ENCODE peak calls at places on chromosomes 12 and 14, in ten cellular contexts. One of them, this sample, is unnamed.

GRCh38 chr12:51863363-51863920 is 14.9 kb upstream of the FIGNL2 start:
- DNase-seq in pancreas: no peak
- DNase-seq in Peyer's patch: no peak
- DNase-seq in neural progenitor cell: peak; percentile 78
- DNase-seq in endodermal cell: peak; percentile 85
- DNase-seq in right lobe of liver: no peak
- DNase-seq in heart right ventricle: no peak
- DNase-seq in lung: no peak
- DNase-seq in cardiac muscle cell: peak; percentile 21
- DNase-seq in tibial nerve: no peak
- DNase-seq in this sample: no peak

GRCh38 chr14:73467377-73467776 is 9.0 kb upstream of the NUMB start:
- DNase-seq in pancreas: no peak
- DNase-seq in Peyer's patch: no peak
- DNase-seq in neural progenitor cell: no peak
- DNase-seq in endodermal cell: no peak
- DNase-seq in right lobe of liver: no peak
- DNase-seq in heart right ventricle: no peak
- DNase-seq in lung: no peak
- DNase-seq in cardiac muscle cell: peak; percentile 74
- DNase-seq in tibial nerve: no peak
- DNase-seq in this sample: no peak

GRCh38 chr14:80713076-80713850 is 228.3 kb downstream of the CEP128 start:
- DNase-seq in pancreas: no peak
- DNase-seq in Peyer's patch: no peak
- DNase-seq in neural progenitor cell: no peak
- DNase-seq in endodermal cell: no peak
- DNase-seq in right lobe of liver: no peak
- DNase-seq in heart right ventricle: no peak
- DNase-seq in lung: no peak
- DNase-seq in cardiac muscle cell: no peak
- DNase-seq in tibial nerve: no peak
- DNase-seq in this sample: no peak

GRCh38 chr12:124651508-124652273 is 84.3 kb upstream of the NCOR2 start:
- DNase-seq in pancreas: no peak
- DNase-seq in Peyer's patch: no peak
- DNase-seq in neural progenitor cell: no peak
- DNase-seq in endodermal cell: no peak
- DNase-seq in right lobe of liver: no peak
- DNase-seq in heart right ventricle: no peak
- DNase-seq in lung: no peak
- DNase-seq in cardiac muscle cell: no peak
- DNase-seq in tibial nerve: no peak
- DNase-seq in this sample: no peak

GRCh38 chr12:98582093-98582492 is 11.4 kb upstream of the SLC25A3 start:
- DNase-seq in pancreas: no peak
- DNase-seq in Peyer's patch: no peak
- DNase-seq in neural progenitor cell: no peak
- DNase-seq in endodermal cell: no peak
- DNase-seq in right lobe of liver: no peak
- DNase-seq in heart right ventricle: no peak
- DNase-seq in lung: no peak
- DNase-seq in cardiac muscle cell: peak; percentile 20
- DNase-seq in tibial nerve: no peak
- DNase-seq in this sample: no peak

GRCh38 chr14:52711666-52712065 is 4.7 kb downstream of the PSMC6 start:
- DNase-seq in pancreas: no peak
- DNase-seq in Peyer's patch: no peak
- DNase-seq in neural progenitor cell: no peak
- DNase-seq in endodermal cell: no peak
- DNase-seq in right lobe of liver: no peak
- DNase-seq in heart right ventricle: no peak
- DNase-seq in lung: no peak
- DNase-seq in cardiac muscle cell: no peak
- DNase-seq in tibial nerve: no peak
- DNase-seq in this sample: no peak

GRCh38 chr12:76611533-76611932 is 52.0 kb upstream of the OSBPL8 start:
- DNase-seq in pancreas: no peak
- DNase-seq in Peyer's patch: no peak
- DNase-seq in neural progenitor cell: no peak
- DNase-seq in endodermal cell: no peak
- DNase-seq in right lobe of liver: no peak
- DNase-seq in heart right ventricle: no peak
- DNase-seq in lung: no peak
- DNase-seq in cardiac muscle cell: peak; percentile 77
- DNase-seq in tibial nerve: no peak
- DNase-seq in this sample: no peak

GRCh38 chr12:26122681-26123481 is 2.0 kb downstream of the BHLHE41 start:
- DNase-seq in pancreas: peak; percentile 62
- DNase-seq in Peyer's patch: peak; percentile 85
- DNase-seq in neural progenitor cell: peak; percentile 78
- DNase-seq in endodermal cell: peak; percentile 80
- DNase-seq in right lobe of liver: peak; percentile 51
- DNase-seq in heart right ventricle: peak; percentile 50
- DNase-seq in lung: peak; percentile 51
- DNase-seq in cardiac muscle cell: peak; percentile 82
- DNase-seq in tibial nerve: peak; percentile 88
- DNase-seq in this sample: peak; percentile 53

GRCh38 chr14:68173227-68173972 is 353.8 kb downstream of the RAD51B start:
- DNase-seq in pancreas: no peak
- DNase-seq in Peyer's patch: no peak
- DNase-seq in neural progenitor cell: no peak
- DNase-seq in endodermal cell: no peak
- DNase-seq in right lobe of liver: no peak
- DNase-seq in heart right ventricle: no peak
- DNase-seq in lung: no peak
- DNase-seq in cardiac muscle cell: no peak
- DNase-seq in tibial nerve: no peak
- DNase-seq in this sample: no peak

GRCh38 chr14:73771848-73772705 is 57.9 kb upstream of the PNMA1 start:
- DNase-seq in pancreas: peak; percentile 89
- DNase-seq in Peyer's patch: peak; percentile 94
- DNase-seq in neural progenitor cell: peak; percentile 44
- DNase-seq in endodermal cell: peak; percentile 96
- DNase-seq in right lobe of liver: peak; percentile 79
- DNase-seq in heart right ventricle: no peak
- DNase-seq in lung: no peak
- DNase-seq in cardiac muscle cell: peak; percentile 82
- DNase-seq in tibial nerve: no peak
- DNase-seq in this sample: no peak

GRCh38 chr14:81435578-81436295 is 35.6 kb upstream of the STON2 start:
- DNase-seq in pancreas: peak; percentile 61
- DNase-seq in Peyer's patch: peak; percentile 55
- DNase-seq in neural progenitor cell: peak; percentile 88
- DNase-seq in endodermal cell: peak; percentile 90
- DNase-seq in right lobe of liver: peak; percentile 63
- DNase-seq in heart right ventricle: peak; percentile 48
- DNase-seq in lung: peak; percentile 55
- DNase-seq in cardiac muscle cell: peak; percentile 35
- DNase-seq in tibial nerve: no peak
- DNase-seq in this sample: peak; percentile 40

GRCh38 chr14:81637639-81638038 is 104.0 kb upstream of the SEL1L start:
- DNase-seq in pancreas: no peak
- DNase-seq in Peyer's patch: no peak
- DNase-seq in neural progenitor cell: no peak
- DNase-seq in endodermal cell: no peak
- DNase-seq in right lobe of liver: no peak
- DNase-seq in heart right ventricle: no peak
- DNase-seq in lung: no peak
- DNase-seq in cardiac muscle cell: no peak
- DNase-seq in tibial nerve: no peak
- DNase-seq in this sample: no peak

GRCh38 chr12:106226884-106227640 is 20.8 kb downstream of the CKAP4 start:
- DNase-seq in pancreas: no peak
- DNase-seq in Peyer's patch: no peak
- DNase-seq in neural progenitor cell: peak; percentile 72
- DNase-seq in endodermal cell: peak; percentile 79
- DNase-seq in right lobe of liver: no peak
- DNase-seq in heart right ventricle: no peak
- DNase-seq in lung: no peak
- DNase-seq in cardiac muscle cell: peak; percentile 74
- DNase-seq in tibial nerve: peak; percentile 57
- DNase-seq in this sample: peak; percentile 8

GRCh38 chr12:124695861-124696260 is 128.4 kb upstream of the NCOR2 start:
- DNase-seq in pancreas: no peak
- DNase-seq in Peyer's patch: no peak
- DNase-seq in neural progenitor cell: peak; percentile 47
- DNase-seq in endodermal cell: peak; percentile 85
- DNase-seq in right lobe of liver: no peak
- DNase-seq in heart right ventricle: no peak
- DNase-seq in lung: no peak
- DNase-seq in cardiac muscle cell: no peak
- DNase-seq in tibial nerve: no peak
- DNase-seq in this sample: no peak

GRCh38 chr12:31773867-31774266 is 45.0 kb upstream of the AMN1 start:
- DNase-seq in pancreas: no peak
- DNase-seq in Peyer's patch: no peak
- DNase-seq in neural progenitor cell: no peak
- DNase-seq in endodermal cell: no peak
- DNase-seq in right lobe of liver: no peak
- DNase-seq in heart right ventricle: no peak
- DNase-seq in lung: no peak
- DNase-seq in cardiac muscle cell: peak; percentile 55
- DNase-seq in tibial nerve: no peak
- DNase-seq in this sample: no peak

GRCh38 chr14:102020058-102020971 is 55.9 kb downstream of the DYNC1H1 start:
- DNase-seq in pancreas: no peak
- DNase-seq in Peyer's patch: no peak
- DNase-seq in neural progenitor cell: no peak
- DNase-seq in endodermal cell: no peak
- DNase-seq in right lobe of liver: no peak
- DNase-seq in heart right ventricle: no peak
- DNase-seq in lung: no peak
- DNase-seq in cardiac muscle cell: peak; percentile 6
- DNase-seq in tibial nerve: no peak
- DNase-seq in this sample: no peak
- H3K27ac ChIP-seq in pancreas: no peak overlapping the region
- H3K27ac ChIP-seq in Peyer's patch: no peak overlapping the region
- H3K27ac ChIP-seq in neural progenitor cell: no peak overlapping the region
- H3K27ac ChIP-seq in endodermal cell: no peak overlapping the region
- H3K27ac ChIP-seq in right lobe of liver: no peak overlapping the region
- H3K27ac ChIP-seq in heart right ventricle: no peak overlapping the region
- H3K27ac ChIP-seq in lung: no peak overlapping the region
- H3K27ac ChIP-seq in cardiac muscle cell: no peak overlapping the region
- H3K27ac ChIP-seq in tibial nerve: no peak overlapping the region
- H3K27ac ChIP-seq in this sample: no peak overlapping the region

GRCh38 chr12:53591301-53592206 is 34.6 kb downstream of the ATF7 start:
- DNase-seq in pancreas: no peak
- DNase-seq in Peyer's patch: peak; percentile 36
- DNase-seq in neural progenitor cell: peak; percentile 20
- DNase-seq in endodermal cell: no peak
- DNase-seq in right lobe of liver: no peak
- DNase-seq in heart right ventricle: no peak
- DNase-seq in lung: no peak
- DNase-seq in cardiac muscle cell: no peak
- DNase-seq in tibial nerve: no peak
- DNase-seq in this sample: peak; percentile 14
- H3K27ac ChIP-seq in pancreas: peak overlapping the region; percentile 35
- H3K27ac ChIP-seq in Peyer's patch: peak overlapping the region; percentile 1
- H3K27ac ChIP-seq in neural progenitor cell: peak overlapping the region; percentile 68
- H3K27ac ChIP-seq in endodermal cell: peak overlapping the region; percentile 3
- H3K27ac ChIP-seq in right lobe of liver: peak overlapping the region; percentile 16
- H3K27ac ChIP-seq in heart right ventricle: peak overlapping the region; percentile 55
- H3K27ac ChIP-seq in lung: peak overlapping the region; percentile 73
- H3K27ac ChIP-seq in cardiac muscle cell: peak overlapping the region; percentile 87
- H3K27ac ChIP-seq in tibial nerve: peak overlapping the region; percentile 6
- H3K27ac ChIP-seq in this sample: peak overlapping the region; percentile 89

GRCh38 chr12:57936513-57936883 is 4.9 kb upstream of the ATP23 start:
- DNase-seq in pancreas: no peak
- DNase-seq in Peyer's patch: no peak
- DNase-seq in neural progenitor cell: no peak
- DNase-seq in endodermal cell: no peak
- DNase-seq in right lobe of liver: no peak
- DNase-seq in heart right ventricle: no peak
- DNase-seq in lung: no peak
- DNase-seq in cardiac muscle cell: no peak
- DNase-seq in tibial nerve: no peak
- DNase-seq in this sample: no peak

GRCh38 chr12:57934804-57935203 is 6.6 kb upstream of the ATP23 start:
- DNase-seq in pancreas: no peak
- DNase-seq in Peyer's patch: no peak
- DNase-seq in neural progenitor cell: no peak
- DNase-seq in endodermal cell: no peak
- DNase-seq in right lobe of liver: no peak
- DNase-seq in heart right ventricle: no peak
- DNase-seq in lung: no peak
- DNase-seq in cardiac muscle cell: no peak
- DNase-seq in tibial nerve: no peak
- DNase-seq in this sample: no peak

GRCh38 chr12:57939291-57939690 is 2.1 kb upstream of the ATP23 start:
- DNase-seq in pancreas: no peak
- DNase-seq in Peyer's patch: no peak
- DNase-seq in neural progenitor cell: no peak
- DNase-seq in endodermal cell: no peak
- DNase-seq in right lobe of liver: no peak
- DNase-seq in heart right ventricle: no peak
- DNase-seq in lung: no peak
- DNase-seq in cardiac muscle cell: peak; percentile 21
- DNase-seq in tibial nerve: no peak
- DNase-seq in this sample: no peak

GRCh38 chr12:57940052-57940914 is 1.1 kb upstream of the ATP23 start:
- DNase-seq in pancreas: no peak
- DNase-seq in Peyer's patch: no peak
- DNase-seq in neural progenitor cell: no peak
- DNase-seq in endodermal cell: no peak
- DNase-seq in right lobe of liver: no peak
- DNase-seq in heart right ventricle: no peak
- DNase-seq in lung: no peak
- DNase-seq in cardiac muscle cell: no peak
- DNase-seq in tibial nerve: no peak
- DNase-seq in this sample: no peak

GRCh38 chr12:57935839-57936512 is 5.4 kb upstream of the ATP23 start:
- DNase-seq in pancreas: peak; percentile 88
- DNase-seq in Peyer's patch: peak; percentile 97
- DNase-seq in neural progenitor cell: peak; percentile 92
- DNase-seq in endodermal cell: peak; percentile 96
- DNase-seq in right lobe of liver: peak; percentile 95
- DNase-seq in heart right ventricle: peak; percentile 81
- DNase-seq in lung: peak; percentile 93
- DNase-seq in cardiac muscle cell: peak; percentile 95
- DNase-seq in tibial nerve: peak; percentile 86
- DNase-seq in this sample: peak; percentile 80
- H3K27ac ChIP-seq in pancreas: peak overlapping the region; percentile 66
- H3K27ac ChIP-seq in Peyer's patch: peak overlapping the region; percentile 73
- H3K27ac ChIP-seq in neural progenitor cell: no peak overlapping the region
- H3K27ac ChIP-seq in endodermal cell: peak overlapping the region; percentile 61
- H3K27ac ChIP-seq in right lobe of liver: peak overlapping the region; percentile 46
- H3K27ac ChIP-seq in heart right ventricle: peak overlapping the region; percentile 61
- H3K27ac ChIP-seq in lung: peak overlapping the region; percentile 91
- H3K27ac ChIP-seq in cardiac muscle cell: peak overlapping the region; percentile 46
- H3K27ac ChIP-seq in tibial nerve: peak overlapping the region; percentile 76
- H3K27ac ChIP-seq in this sample: peak overlapping the region; percentile 73

DNA sequence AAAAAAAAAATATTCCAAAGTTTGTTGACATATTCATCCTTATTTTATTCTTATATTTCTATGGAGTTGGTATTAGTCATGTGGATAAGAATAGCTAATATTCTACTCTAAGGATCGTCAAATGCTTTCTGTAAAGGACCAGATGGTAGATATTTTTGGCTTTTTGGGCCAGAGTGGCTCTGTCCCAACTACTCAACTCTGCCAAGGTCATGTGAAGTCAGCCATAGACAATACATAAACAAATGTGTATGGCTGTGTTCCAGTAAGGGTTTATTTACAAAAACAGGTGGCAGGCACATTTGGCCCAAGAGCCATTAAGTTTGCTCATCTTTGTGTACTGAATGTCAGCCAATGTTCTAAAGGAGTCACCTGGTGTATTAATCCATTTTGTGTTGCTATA is 131.8 kb downstream of the TBX5 start:
- DNase-seq in pancreas: no peak
- DNase-seq in Peyer's patch: no peak
- DNase-seq in neural progenitor cell: no peak
- DNase-seq in endodermal cell: peak; percentile 6
- DNase-seq in right lobe of liver: no peak
- DNase-seq in heart right ventricle: no peak
- DNase-seq in lung: no peak
- DNase-seq in cardiac muscle cell: no peak
- DNase-seq in tibial nerve: no peak
- DNase-seq in this sample: no peak
- H3K27ac ChIP-seq in pancreas: no peak overlapping the region
- H3K27ac ChIP-seq in Peyer's patch: no peak overlapping the region
- H3K27ac ChIP-seq in neural progenitor cell: no peak overlapping the region
- H3K27ac ChIP-seq in endodermal cell: no peak overlapping the region
- H3K27ac ChIP-seq in right lobe of liver: no peak overlapping the region
- H3K27ac ChIP-seq in heart right ventricle: no peak overlapping the region
- H3K27ac ChIP-seq in lung: no peak overlapping the region
- H3K27ac ChIP-seq in cardiac muscle cell: no peak overlapping the region
- H3K27ac ChIP-seq in tibial nerve: no peak overlapping the region
- H3K27ac ChIP-seq in this sample: no peak overlapping the region

This sample was measured in substantia nigra.